ENCODE peak calls at places on chromosomes 13 and 19, in ten cellular contexts. V, Z, A, K, G, B, Y, W, M and T are unnamed samples.

GRCh38 chr19:47210689-47211316 is 20.2 kb downstream of the BBC3 start:
- DNase-seq in K (peak; percentile 50), Y (peak; percentile 93), G (peak; percentile 93), V (peak; percentile 91), W (peak; percentile 71), M (peak; percentile 73), B (peak; percentile 89), A (peak; percentile 57), Z (peak; percentile 88), T (peak; percentile 19)

GRCh38 chr13:111344471-111345191 is 24.2 kb downstream of the TEX29 start:
- DNase-seq in Y (no peak), K (no peak), M (no peak), A (no peak), Z (no peak), B (peak; percentile 94), V (no peak), G (peak; percentile 95), W (no peak), T (no peak)

GRCh38 chr13:39586142-39586541 is 16.9 kb downstream of the LHFPL6 start:
- DNase-seq in K (no peak), M (no peak), G (no peak), Z (no peak), B (no peak), Y (no peak), A (no peak), W (no peak), V (no peak), T (no peak)

GRCh38 chr19:41734585-41734984 is 20.7 kb upstream of the CEACAM6 start:
- DNase-seq in Z (no peak), M (no peak), G (no peak), Y (no peak), B (no peak), A (no peak), W (no peak), V (no peak), K (no peak), T (no peak)

GRCh38 chr19:54209748-54210494 is 9.3 kb downstream of the RPS9 start:
- DNase-seq in G (no peak), Z (no peak), B (peak; percentile 36), A (no peak), M (no peak), K (no peak), V (peak; percentile 85), Y (peak; percentile 98), W (peak; percentile 95), T (peak; percentile 75)

GRCh38 chr19:3344608-3345598 is 21.5 kb upstream of the NFIC start:
- DNase-seq in W (no peak), Z (no peak), K (no peak), V (no peak), Y (no peak), A (no peak), M (no peak), B (no peak), G (no peak), T (no peak)

GRCh38 chr13:101018720-101019119 is 344.1 kb upstream of the TMTC4 start:
- DNase-seq in W (no peak), Z (no peak), B (peak; percentile 37), A (no peak), Y (no peak), V (no peak), G (no peak), K (no peak), M (no peak), T (no peak)

GRCh38 chr19:38044267-38045111 is 137.5 kb downstream of the SIPA1L3 start:
- DNase-seq in M (no peak), G (peak; percentile 74), K (no peak), Y (no peak), V (no peak), Z (no peak), W (no peak), A (no peak), B (peak; percentile 41), T (no peak)

GRCh38 chr19:49930483-49931011 is 1.2 kb upstream of the NUP62 start:
- DNase-seq in B (peak; percentile 40), Y (peak; percentile 84), V (no peak), W (no peak), G (peak; percentile 76), A (no peak), K (no peak), Z (no peak), M (no peak), T (no peak)

GRCh38 chr13:89748716-89749115 is 1598.8 kb upstream of the MIR17HG start:
- DNase-seq in B (peak; percentile 11), Z (no peak), G (no peak), M (no peak), V (no peak), Y (no peak), K (no peak), W (no peak), A (no peak), T (no peak)

GRCh38 chr19:51333836-51334460 is 8.0 kb downstream of the VSIG10L start:
- DNase-seq in A (no peak), K (no peak), B (peak; percentile 57), W (no peak), V (no peak), Y (no peak), Z (no peak), G (peak; percentile 79), M (no peak), T (no peak)

GRCh38 chr19:38850976-38851621 is 1.3 kb upstream of the HNRNPL start:
- DNase-seq in W (no peak), B (peak; percentile 29), A (peak; percentile 31), K (no peak), G (no peak), Y (peak; percentile 63), Z (peak; percentile 47), M (no peak), V (no peak), T (no peak)

GRCh38 chr19:11254662-11255061 is 7.7 kb downstream of the DOCK6 start:
- DNase-seq in W (no peak), G (no peak), K (no peak), B (no peak), M (no peak), A (no peak), Y (no peak), Z (no peak), V (no peak), T (no peak)

GRCh38 chr19:40465025-40465780 is at the start of gene BLVRB:
- DNase-seq in V (peak; percentile 53), M (no peak), A (no peak), Y (no peak), G (no peak), B (no peak), Z (peak; percentile 24), K (no peak), W (peak; percentile 89), T (no peak)

GRCh38 chr13:43786766-43787517 is at the start of gene ENOX1:
- DNase-seq in V (no peak), K (peak; percentile 3), W (peak; percentile 81), Z (peak; percentile 58), Y (peak; percentile 40), M (peak; percentile 10), G (peak; percentile 87), A (no peak), B (peak; percentile 78), T (peak; percentile 73)

GRCh38 chr19:23547156-23547555 is 139.9 kb downstream of the ZNF675 start:
- DNase-seq in V (no peak), Z (no peak), A (no peak), G (no peak), M (no peak), K (no peak), W (no peak), Y (no peak), B (no peak), T (no peak)

GRCh38 chr13:72698164-72698563 is 29.3 kb downstream of the MZT1 start:
- DNase-seq in W (no peak), M (no peak), Z (no peak), Y (no peak), B (no peak), K (no peak), V (no peak), A (no peak), G (no peak), T (no peak)

GRCh38 chr19:510606-511100 is 3.4 kb downstream of the TPGS1 start:
- DNase-seq in B (peak; percentile 97), Y (peak; percentile 88), V (no peak), W (peak; percentile 71), M (peak; percentile 96), A (peak; percentile 82), Z (peak; percentile 96), K (peak; percentile 85), G (peak; percentile 99), T (peak; percentile 85)

GRCh38 chr13:96984061-96984508 is 10.2 kb downstream of the OXGR1 start:
- DNase-seq in A (no peak), Z (no peak), M (no peak), B (peak; percentile 68), Y (peak; percentile 68), K (no peak), G (peak; percentile 58), V (peak; percentile 52), W (no peak), T (no peak)

GRCh38 chr13:100588350-100589177 is at the start of gene GGACT:
- DNase-seq in Y (peak; percentile 73), B (peak; percentile 78), V (peak; percentile 21), M (peak; percentile 81), G (peak; percentile 92), K (peak; percentile 80), A (peak; percentile 80), Z (peak; percentile 86), W (peak; percentile 45), T (no peak)

GRCh38 chr19:1872807-1873523 is 9.6 kb upstream of the KLF16 start:
- DNase-seq in A (no peak), G (no peak), K (no peak), M (no peak), Z (no peak), W (no peak), V (no peak), Y (no peak), B (no peak), T (no peak)

GRCh38 chr13:36089130-36089529 is 42.1 kb downstream of the DCLK1 start:
- DNase-seq in B (no peak), W (no peak), Y (no peak), M (no peak), Z (no peak), G (no peak), A (no peak), K (no peak), V (peak; percentile 24), T (no peak)

GRCh38 chr19:10812902-10813404 is 23.1 kb downstream of the TMED1 start:
- DNase-seq in M (peak; percentile 12), G (peak; percentile 43), Y (peak; percentile 83), A (no peak), K (no peak), Z (no peak), B (peak; percentile 31), W (peak; percentile 92), V (peak; percentile 36), T (no peak)

GRCh38 chr13:20099319-20099718 is 61.5 kb downstream of the GJA3 start:
- DNase-seq in M (no peak), Y (no peak), K (no peak), A (no peak), V (no peak), G (peak; percentile 94), Z (no peak), B (peak; percentile 79), W (no peak), T (no peak)

GRCh38 chr19:33883869-33884519 is 87.3 kb downstream of the KCTD15 start:
- DNase-seq in Z (no peak), A (no peak), K (no peak), G (peak; percentile 80), B (peak; percentile 86), W (no peak), Y (peak; percentile 25), V (no peak), M (no peak), T (no peak)

GRCh38 chr19:28497137-28497536 is 715.8 kb downstream of the UQCRFS1 start:
- DNase-seq in Y (no peak), V (no peak), Z (no peak), M (no peak), W (no peak), A (no peak), B (no peak), G (no peak), K (no peak), T (no peak)

GRCh38 chr13:44976949-44977583 is 12.2 kb downstream of the NUFIP1 start:
- DNase-seq in K (no peak), Z (no peak), M (no peak), W (no peak), A (no peak), B (no peak), V (no peak), G (no peak), Y (no peak), T (no peak)

GRCh38 chr13:33322474-33322827 is 36.9 kb upstream of the STARD13 start:
- DNase-seq in Y (peak; percentile 35), K (no peak), G (no peak), Z (no peak), A (no peak), M (no peak), B (no peak), W (peak; percentile 68), V (no peak), T (no peak)